ENCODE peak calls at places on chromosome 21, in seven cellular contexts. O is psoas muscle; Z is anterior cingulate cortex; I is cardiac muscle cell; Y is T-helper 17 cell; X is activated CD4-positive, alpha-beta T cell treated with anti-CD3 and anti-CD28 coated beads, Interleukin-2, amount 50 U/mL, for 48 hours; P is fibroblast of lung. C is an unnamed sample.

GRCh38 chr21:37427221-37427620 is 60.6 kb downstream of the DYRK1A start:
- DNase-seq in O (no peak), Z (no peak), I (no peak), Y (no peak), X (no peak), P (no peak), C (no peak)

GRCh38 chr21:26881504-26882228 is 36.5 kb upstream of the ADAMTS1 start:
- DNase-seq in O (no peak), Z (no peak), I (peak), Y (no peak), X (no peak), P (peak), C (no peak)

GRCh38 chr21:9767592-9768375 is 753.6 kb upstream of the TPTE start:
- DNase-seq in O (no peak), Z (no peak), I (no peak), Y (no peak), X (no peak), P (no peak), C (no peak)

GRCh38 chr21:26148834-26149354 is 21.7 kb downstream of the APP start:
- DNase-seq in O (no peak), Z (no peak), I (no peak), Y (no peak), X (no peak), P (peak), C (no peak)

GRCh38 chr21:45412909-45413581 is 8.1 kb downstream of the COL18A1 start:
- DNase-seq in O (peak), Z (no peak), I (peak), Y (no peak), X (no peak), P (no peak), C (no peak)

GRCh38 chr21:44734841-44735240 is 23.5 kb upstream of the TSPEAR start:
- DNase-seq in O (no peak), Z (no peak), I (no peak), Y (no peak), X (no peak), P (no peak), C (no peak)

GRCh38 chr21:36908260-36908908 is 58.1 kb downstream of the HLCS start:
- DNase-seq in O (no peak), Z (no peak), I (no peak), Y (no peak), X (no peak), P (peak), C (no peak)

GRCh38 chr21:39094087-39094785 is 89.0 kb downstream of the PSMG1 start:
- DNase-seq in O (no peak), Z (no peak), I (no peak), Y (no peak), X (no peak), P (no peak), C (no peak)

GRCh38 chr21:30102881-30103280 is 63.7 kb downstream of the CLDN17 start:
- DNase-seq in O (no peak), Z (no peak), I (no peak), Y (no peak), X (no peak), P (no peak), C (no peak)

GRCh38 chr21:41681939-41682718 is 84.7 kb downstream of the RIPK4 start:
- DNase-seq in O (no peak), Z (no peak), I (no peak), Y (no peak), X (no peak), P (no peak), C (no peak)

GRCh38 chr21:45698493-45698947 is 55.0 kb downstream of the PCBP3 start:
- DNase-seq in O (no peak), Z (no peak), I (no peak), Y (no peak), X (peak), P (peak), C (no peak)

GRCh38 chr21:21367583-21367982 is 369.4 kb downstream of the NCAM2 start:
- DNase-seq in O (no peak), Z (no peak), I (no peak), Y (no peak), X (no peak), P (no peak), C (no peak)

GRCh38 chr21:35737899-35738341 is 322.4 kb downstream of the SETD4 start:
- DNase-seq in O (peak), Z (no peak), I (no peak), Y (no peak), X (no peak), P (peak), C (no peak)

GRCh38 chr21:28742527-28742926 is 250.2 kb downstream of the LTN1 start:
- DNase-seq in O (no peak), Z (no peak), I (no peak), Y (no peak), X (no peak), P (peak), C (no peak)

GRCh38 chr21:45336870-45337269 is 49.2 kb upstream of the POFUT2 start:
- DNase-seq in O (peak), Z (peak), I (no peak), Y (no peak), X (no peak), P (peak), C (no peak)

GRCh38 chr21:33229776-33230517 is at the start of gene IFNAR2:
- DNase-seq in O (peak), Z (peak), I (peak), Y (peak), X (peak), P (peak), C (peak)

GRCh38 chr21:34569381-34569979 is 45.4 kb downstream of the RCAN1 start:
- DNase-seq in O (no peak), Z (no peak), I (no peak), Y (no peak), X (no peak), P (no peak), C (no peak)

GRCh38 chr21:39650306-39650705 is 37.6 kb downstream of the B3GALT5 start:
- DNase-seq in O (no peak), Z (no peak), I (no peak), Y (no peak), X (no peak), P (no peak), C (no peak)

GRCh38 chr21:46215436-46216131 is 13.0 kb downstream of the LSS start:
- DNase-seq in O (no peak), Z (no peak), I (no peak), Y (no peak), X (no peak), P (no peak), C (no peak)

GRCh38 chr21:44082648-44083436 is 24.4 kb upstream of the PWP2 start:
- DNase-seq in O (no peak), Z (no peak), I (no peak), Y (no peak), X (no peak), P (no peak), C (no peak)

GRCh38 chr21:46183910-46184624 is at the start of gene SPATC1L:
- DNase-seq in O (peak), Z (no peak), I (peak), Y (peak), X (peak), P (peak), C (peak)

GRCh38 chr21:46294647-46295176 is 8.6 kb downstream of the YBEY start:
- DNase-seq in O (no peak), Z (no peak), I (no peak), Y (no peak), X (no peak), P (peak), C (no peak)

GRCh38 chr21:18424250-18424649 is 20.7 kb upstream of the TMPRSS15 start:
- DNase-seq in O (no peak), Z (no peak), I (no peak), Y (no peak), X (no peak), P (no peak), C (no peak)

GRCh38 chr21:44279621-44280260 is 5.9 kb upstream of the AIRE start:
- DNase-seq in O (peak), Z (no peak), I (no peak), Y (no peak), X (no peak), P (no peak), C (no peak)

GRCh38 chr21:17921579-17922530 is 102.7 kb upstream of the C21orf91 start:
- DNase-seq in O (no peak), Z (no peak), I (no peak), Y (no peak), X (no peak), P (peak), C (no peak)

GRCh38 chr21:28066051-28066450 is 926.6 kb downstream of the LTN1 start:
- DNase-seq in O (no peak), Z (no peak), I (no peak), Y (no peak), X (no peak), P (no peak), C (no peak)

GRCh38 chr21:46600978-46601377 is 3.9 kb downstream of the S100B start:
- DNase-seq in O (no peak), Z (no peak), I (no peak), Y (no peak), X (no peak), P (no peak), C (no peak)

GRCh38 chr21:23026878-23027277 is 2028.7 kb downstream of the NCAM2 start:
- DNase-seq in O (no peak), Z (no peak), I (no peak), Y (no peak), X (no peak), P (no peak), C (no peak)

GRCh38 chr21:42830456-42831455 is 48.6 kb downstream of the WDR4 start:
- DNase-seq in O (no peak), Z (no peak), I (no peak), Y (no peak), X (peak), P (no peak), C (no peak)

GRCh38 chr21:46222436-46223116 is 6.0 kb downstream of the LSS start:
- DNase-seq in O (no peak), Z (no peak), I (no peak), Y (no peak), X (no peak), P (no peak), C (no peak)

GRCh38 chr21:38424333-38424732 is 73.9 kb downstream of the ERG start:
- DNase-seq in O (no peak), Z (no peak), I (peak), Y (no peak), X (no peak), P (no peak), C (no peak)

GRCh38 chr21:33403786-33404571 is 766 bp downstream of the IFNGR2 start:
- DNase-seq in O (peak), Z (peak), I (peak), Y (peak), X (peak), P (peak), C (peak)

GRCh38 chr21:36541721-36542139 is 61.8 kb upstream of the CLDN14 start:
- DNase-seq in O (no peak), Z (no peak), I (no peak), Y (no peak), X (no peak), P (no peak), C (no peak)

GRCh38 chr21:35002879-35003722 is 46.0 kb downstream of the RUNX1 start:
- DNase-seq in O (no peak), Z (no peak), I (no peak), Y (no peak), X (no peak), P (peak), C (no peak)

GRCh38 chr21:45872471-45872870 is 109.1 kb upstream of the COL6A1 start:
- DNase-seq in O (no peak), Z (no peak), I (no peak), Y (no peak), X (no peak), P (no peak), C (no peak)

GRCh38 chr21:33374080-33374873 is 28.9 kb upstream of the IFNGR2 start:
- DNase-seq in O (no peak), Z (no peak), I (peak), Y (no peak), X (peak), P (peak), C (peak)

GRCh38 chr21:37155216-37155615 is 82.2 kb downstream of the TTC3 start:
- DNase-seq in O (no peak), Z (no peak), I (no peak), Y (no peak), X (no peak), P (peak), C (no peak)

GRCh38 chr21:15434185-15434905 is 295.4 kb upstream of the USP25 start:
- DNase-seq in O (no peak), Z (no peak), I (no peak), Y (no peak), X (no peak), P (no peak), C (no peak)

GRCh38 chr21:37210017-37210593 is 57.0 kb downstream of the VPS26C start:
- DNase-seq in O (no peak), Z (no peak), I (no peak), Y (no peak), X (no peak), P (no peak), C (no peak)

C was measured in memory B cell.